ENCODE peak calls at places on chromosome 10, in six cellular contexts. P is brain microvascular endothelial cell, X is brain pericyte, L is progenitor cell of endocrine pancreas, N is HCEC 1CT, U is heart right ventricle. K is an unnamed sample.

GRCh38 chr10:124035928-124036558 is 57.4 kb downstream of the CHST15 start:
- DNase-seq in P (no peak), X (no peak), N (no peak), L (peak), U (peak), K (peak)

GRCh38 chr10:111565542-111565941 is 488.7 kb downstream of the ADRA2A start:
- DNase-seq in N (no peak), L (no peak), X (no peak), P (no peak), U (no peak), K (no peak)

GRCh38 chr10:104028146-104028545 is 57.5 kb downstream of the COL17A1 start:
- DNase-seq in X (no peak), P (peak), L (no peak), N (peak), U (no peak), K (no peak)

GRCh38 chr10:9305018-9305655 is 1250.6 kb downstream of the GATA3 start:
- DNase-seq in X (no peak), L (no peak), N (peak), P (no peak), U (no peak), K (no peak)

GRCh38 chr10:30373596-30374327 is 24.7 kb upstream of the MTPAP start:
- DNase-seq in X (no peak), U (no peak), P (no peak), L (no peak), N (no peak), K (no peak)

GRCh38 chr10:120285408-120285807 is 171.6 kb upstream of the PLPP4 start:
- DNase-seq in X (no peak), L (no peak), N (no peak), P (no peak), U (no peak), K (no peak)

GRCh38 chr10:132392811-132393694 is 3.9 kb upstream of the PWWP2B start:
- DNase-seq in N (peak), X (no peak), L (no peak), U (no peak), P (no peak), K (peak)

GRCh38 chr10:543131-543530 is 146.3 kb downstream of the DIP2C start:
- DNase-seq in U (no peak), P (no peak), L (no peak), N (no peak), X (no peak), K (no peak)

GRCh38 chr10:17588420-17588819 is 28.8 kb downstream of the HACD1 start:
- DNase-seq in L (no peak), U (no peak), X (no peak), N (no peak), P (no peak), K (no peak)

GRCh38 chr10:86642499-86642898 is 11.8 kb upstream of the OPN4 start:
- DNase-seq in X (no peak), P (no peak), U (no peak), L (no peak), N (peak), K (no peak)

GRCh38 chr10:68813554-68813953 is 13.8 kb upstream of the STOX1 start:
- DNase-seq in L (no peak), U (no peak), X (no peak), P (no peak), N (no peak), K (no peak)

GRCh38 chr10:44312401-44312800 is 72.5 kb downstream of the CXCL12 start:
- DNase-seq in P (no peak), L (no peak), N (no peak), X (no peak), U (no peak), K (no peak)

GRCh38 chr10:70343712-70344111 is 38.7 kb downstream of the LRRC20 start:
- DNase-seq in N (no peak), L (no peak), P (no peak), U (no peak), X (no peak), K (no peak)

GRCh38 chr10:87816842-87817178 is 1.2 kb downstream of the ATAD1 start:
- DNase-seq in X (no peak), L (no peak), U (no peak), P (no peak), N (no peak), K (no peak)

GRCh38 chr10:95397747-95398146 is 106.9 kb upstream of the PDLIM1 start:
- DNase-seq in P (no peak), N (no peak), L (no peak), U (no peak), X (no peak), K (no peak)

GRCh38 chr10:45199380-45199740 is 116.0 kb downstream of the OR13A1 start:
- DNase-seq in U (no peak), P (no peak), N (no peak), L (no peak), X (no peak), K (no peak)

GRCh38 chr10:76769587-76769986 is 868.0 kb downstream of the KCNMA1 start:
- DNase-seq in U (no peak), X (no peak), N (no peak), L (no peak), P (no peak), K (no peak)

GRCh38 chr10:114042895-114043531 is 653 bp upstream of the ADRB1 start:
- DNase-seq in L (peak), U (peak), P (peak), X (no peak), N (peak), K (peak)

GRCh38 chr10:130230036-130230435 is 93.8 kb downstream of the GLRX3 start:
- DNase-seq in L (no peak), X (no peak), U (no peak), P (no peak), N (no peak), K (no peak)

GRCh38 chr10:11612004-11613001 is 853 bp upstream of the USP6NL start:
- DNase-seq in N (no peak), U (no peak), X (no peak), P (no peak), L (no peak), K (no peak)

GRCh38 chr10:118672766-118673715 is 77.6 kb upstream of the PRLHR start:
- DNase-seq in P (no peak), U (no peak), L (no peak), X (no peak), N (no peak), K (no peak)

GRCh38 chr10:77710759-77711682 is 73.4 kb upstream of the KCNMA1 start:
- DNase-seq in N (peak), L (peak), P (peak), X (no peak), U (peak), K (peak)

GRCh38 chr10:30233186-30233958 is 115.7 kb downstream of the MTPAP start:
- DNase-seq in N (no peak), P (peak), U (no peak), L (no peak), X (no peak), K (no peak)

GRCh38 chr10:112754001-112754411 is 196.0 kb upstream of the TCF7L2 start:
- DNase-seq in U (no peak), N (peak), P (peak), X (no peak), L (no peak), K (no peak)

GRCh38 chr10:12180221-12180974 is 15.3 kb downstream of the NUDT5 start:
- DNase-seq in X (no peak), N (no peak), L (no peak), U (no peak), P (no peak), K (no peak)

GRCh38 chr10:9957352-9957751 is 1060.3 kb upstream of the CELF2 start:
- DNase-seq in U (no peak), L (no peak), P (peak), X (no peak), N (peak), K (no peak)

GRCh38 chr10:36738738-36739431 is 386.5 kb upstream of the ANKRD30A start:
- DNase-seq in X (no peak), P (no peak), L (no peak), N (no peak), U (no peak), K (no peak)

GRCh38 chr10:66827353-66827752 is 98.5 kb upstream of the LRRTM3 start:
- DNase-seq in P (peak), N (no peak), L (no peak), X (no peak), U (no peak), K (no peak)

GRCh38 chr10:69179089-69179742 is 818 bp upstream of the SUPV3L1 start:
- DNase-seq in X (no peak), P (no peak), L (no peak), U (no peak), N (no peak), K (no peak)